ENCODE peak calls at places on chromosomes 5 and 9, in eight cellular contexts. One of them, this sample, is unnamed.

GRCh38 chr5:21701317-21701716 is 1151.8 kb downstream of the CDH12 start:
- DNase-seq in NCI-H345: no peak
- DNase-seq in HCT116: no peak
- DNase-seq in CD4-positive, alpha-beta T cell: no peak
- DNase-seq in GM10248: no peak
- DNase-seq in iris pigment epithelial cell: peak
- DNase-seq in esophagus squamous epithelium: no peak
- DNase-seq in endothelial cell: no peak
- DNase-seq in this sample: no peak

GRCh38 chr9:81893929-81894328 is 34.3 kb upstream of the SPATA31D4 start:
- DNase-seq in NCI-H345: no peak
- DNase-seq in HCT116: no peak
- DNase-seq in CD4-positive, alpha-beta T cell: no peak
- DNase-seq in GM10248: no peak
- DNase-seq in iris pigment epithelial cell: peak
- DNase-seq in esophagus squamous epithelium: no peak
- DNase-seq in endothelial cell: no peak
- DNase-seq in this sample: no peak

GRCh38 chr5:120108586-120109254 is 355.4 kb upstream of the PRR16 start:
- DNase-seq in NCI-H345: no peak
- DNase-seq in HCT116: no peak
- DNase-seq in CD4-positive, alpha-beta T cell: no peak
- DNase-seq in GM10248: no peak
- DNase-seq in iris pigment epithelial cell: peak
- DNase-seq in esophagus squamous epithelium: no peak
- DNase-seq in endothelial cell: no peak
- DNase-seq in this sample: no peak

GRCh38 chr5:124692324-124692723 is 54.1 kb downstream of the ZNF608 start:
- DNase-seq in NCI-H345: no peak
- DNase-seq in HCT116: no peak
- DNase-seq in CD4-positive, alpha-beta T cell: no peak
- DNase-seq in GM10248: no peak
- DNase-seq in iris pigment epithelial cell: peak
- DNase-seq in esophagus squamous epithelium: no peak
- DNase-seq in endothelial cell: no peak
- DNase-seq in this sample: no peak

GRCh38 chr9:85278769-85279168 is 463.0 kb downstream of the AGTPBP1 start:
- DNase-seq in NCI-H345: no peak
- DNase-seq in HCT116: no peak
- DNase-seq in CD4-positive, alpha-beta T cell: no peak
- DNase-seq in GM10248: no peak
- DNase-seq in iris pigment epithelial cell: no peak
- DNase-seq in esophagus squamous epithelium: no peak
- DNase-seq in endothelial cell: no peak
- DNase-seq in this sample: no peak

GRCh38 chr5:167822241-167822640 is 469.2 kb upstream of the WWC1 start:
- DNase-seq in NCI-H345: no peak
- DNase-seq in HCT116: no peak
- DNase-seq in CD4-positive, alpha-beta T cell: no peak
- DNase-seq in GM10248: no peak
- DNase-seq in iris pigment epithelial cell: peak
- DNase-seq in esophagus squamous epithelium: no peak
- DNase-seq in endothelial cell: no peak
- DNase-seq in this sample: no peak

GRCh38 chr9:133880851-133881634 is 111.1 kb downstream of the VAV2 start:
- DNase-seq in NCI-H345: no peak
- DNase-seq in HCT116: no peak
- DNase-seq in CD4-positive, alpha-beta T cell: no peak
- DNase-seq in GM10248: no peak
- DNase-seq in iris pigment epithelial cell: peak
- DNase-seq in esophagus squamous epithelium: no peak
- DNase-seq in endothelial cell: no peak
- DNase-seq in this sample: no peak

GRCh38 chr5:23314827-23315226 is 192.6 kb upstream of the PRDM9 start:
- DNase-seq in NCI-H345: no peak
- DNase-seq in HCT116: no peak
- DNase-seq in CD4-positive, alpha-beta T cell: no peak
- DNase-seq in GM10248: no peak
- DNase-seq in iris pigment epithelial cell: peak
- DNase-seq in esophagus squamous epithelium: no peak
- DNase-seq in endothelial cell: no peak
- DNase-seq in this sample: no peak

GRCh38 chr9:81097167-81097566 is 592.2 kb downstream of the TLE1 start:
- DNase-seq in NCI-H345: no peak
- DNase-seq in HCT116: no peak
- DNase-seq in CD4-positive, alpha-beta T cell: no peak
- DNase-seq in GM10248: no peak
- DNase-seq in iris pigment epithelial cell: no peak
- DNase-seq in esophagus squamous epithelium: no peak
- DNase-seq in endothelial cell: no peak
- DNase-seq in this sample: no peak

GRCh38 chr5:74272831-74273545 is 367.5 kb downstream of the ENC1 start:
- DNase-seq in NCI-H345: no peak
- DNase-seq in HCT116: no peak
- DNase-seq in CD4-positive, alpha-beta T cell: no peak
- DNase-seq in GM10248: no peak
- DNase-seq in iris pigment epithelial cell: no peak
- DNase-seq in esophagus squamous epithelium: no peak
- DNase-seq in endothelial cell: no peak
- DNase-seq in this sample: no peak

GRCh38 chr5:54881286-54882005 is 103.9 kb downstream of the ESM1 start:
- DNase-seq in NCI-H345: no peak
- DNase-seq in HCT116: no peak
- DNase-seq in CD4-positive, alpha-beta T cell: no peak
- DNase-seq in GM10248: no peak
- DNase-seq in iris pigment epithelial cell: no peak
- DNase-seq in esophagus squamous epithelium: no peak
- DNase-seq in endothelial cell: no peak
- DNase-seq in this sample: peak

GRCh38 chr5:56490971-56491468 is 257.9 kb upstream of the ANKRD55 start:
- DNase-seq in NCI-H345: no peak
- DNase-seq in HCT116: peak
- DNase-seq in CD4-positive, alpha-beta T cell: no peak
- DNase-seq in GM10248: no peak
- DNase-seq in iris pigment epithelial cell: no peak
- DNase-seq in esophagus squamous epithelium: no peak
- DNase-seq in endothelial cell: no peak
- DNase-seq in this sample: peak

GRCh38 chr5:140398379-140398811 is 3.2 kb upstream of the ANKHD1 start:
- DNase-seq in NCI-H345: no peak
- DNase-seq in HCT116: no peak
- DNase-seq in CD4-positive, alpha-beta T cell: no peak
- DNase-seq in GM10248: no peak
- DNase-seq in iris pigment epithelial cell: peak
- DNase-seq in esophagus squamous epithelium: no peak
- DNase-seq in endothelial cell: no peak
- DNase-seq in this sample: no peak

GRCh38 chr9:14343236-14343947 is 29.5 kb upstream of the NFIB start:
- DNase-seq in NCI-H345: peak
- DNase-seq in HCT116: no peak
- DNase-seq in CD4-positive, alpha-beta T cell: no peak
- DNase-seq in GM10248: no peak
- DNase-seq in iris pigment epithelial cell: no peak
- DNase-seq in esophagus squamous epithelium: no peak
- DNase-seq in endothelial cell: no peak
- DNase-seq in this sample: no peak

GRCh38 chr5:91176288-91177016 is 206.7 kb downstream of the ARRDC3 start:
- DNase-seq in NCI-H345: no peak
- DNase-seq in HCT116: no peak
- DNase-seq in CD4-positive, alpha-beta T cell: no peak
- DNase-seq in GM10248: no peak
- DNase-seq in iris pigment epithelial cell: peak
- DNase-seq in esophagus squamous epithelium: no peak
- DNase-seq in endothelial cell: no peak
- DNase-seq in this sample: no peak

GRCh38 chr9:70100362-70100761 is 56.7 kb downstream of the MAMDC2 start:
- DNase-seq in NCI-H345: no peak
- DNase-seq in HCT116: no peak
- DNase-seq in CD4-positive, alpha-beta T cell: no peak
- DNase-seq in GM10248: no peak
- DNase-seq in iris pigment epithelial cell: peak
- DNase-seq in esophagus squamous epithelium: no peak
- DNase-seq in endothelial cell: no peak
- DNase-seq in this sample: no peak

GRCh38 chr5:7464182-7464581 is 68.2 kb downstream of the ADCY2 start:
- DNase-seq in NCI-H345: no peak
- DNase-seq in HCT116: no peak
- DNase-seq in CD4-positive, alpha-beta T cell: no peak
- DNase-seq in GM10248: no peak
- DNase-seq in iris pigment epithelial cell: no peak
- DNase-seq in esophagus squamous epithelium: no peak
- DNase-seq in endothelial cell: peak
- DNase-seq in this sample: no peak

GRCh38 chr9:105299190-105299854 is 54.9 kb downstream of the SLC44A1 start:
- DNase-seq in NCI-H345: no peak
- DNase-seq in HCT116: no peak
- DNase-seq in CD4-positive, alpha-beta T cell: no peak
- DNase-seq in GM10248: no peak
- DNase-seq in iris pigment epithelial cell: peak
- DNase-seq in esophagus squamous epithelium: no peak
- DNase-seq in endothelial cell: no peak
- DNase-seq in this sample: peak

GRCh38 chr9:121169094-121169601 is 32.5 kb downstream of the RAB14 start:
- DNase-seq in NCI-H345: no peak
- DNase-seq in HCT116: no peak
- DNase-seq in CD4-positive, alpha-beta T cell: no peak
- DNase-seq in GM10248: no peak
- DNase-seq in iris pigment epithelial cell: no peak
- DNase-seq in esophagus squamous epithelium: no peak
- DNase-seq in endothelial cell: peak
- DNase-seq in this sample: peak

GRCh38 chr9:123311250-123311753 is 42.9 kb upstream of the STRBP start:
- DNase-seq in NCI-H345: no peak
- DNase-seq in HCT116: no peak
- DNase-seq in CD4-positive, alpha-beta T cell: no peak
- DNase-seq in GM10248: no peak
- DNase-seq in iris pigment epithelial cell: no peak
- DNase-seq in esophagus squamous epithelium: no peak
- DNase-seq in endothelial cell: no peak
- DNase-seq in this sample: no peak

GRCh38 chr9:76943071-76943470 is 37.2 kb upstream of the PRUNE2 start:
- DNase-seq in NCI-H345: no peak
- DNase-seq in HCT116: no peak
- DNase-seq in CD4-positive, alpha-beta T cell: no peak
- DNase-seq in GM10248: no peak
- DNase-seq in iris pigment epithelial cell: no peak
- DNase-seq in esophagus squamous epithelium: no peak
- DNase-seq in endothelial cell: no peak
- DNase-seq in this sample: no peak

This sample was measured in activated CD8-positive, alpha-beta T cell treated with anti-CD3 and anti-CD28 coated beads for 36 hours.